ENCODE peak calls at places on chromosomes 12 and 14, in five cellular contexts. I is GM06990, O is left colon, A is hepatic stellate cell, K is PC-3. U is an unnamed sample.

GRCh38 chr12:64691227-64691792 is 67.9 kb downstream of the GNS start:
- DNase-seq in A (no peak), I (no peak), K (no peak), O (no peak), U (no peak)

GRCh38 chr14:104974665-104975390 is 3.3 kb downstream of the AHNAK2 start:
- DNase-seq in O (no peak), A (no peak), K (no peak), I (no peak), U (no peak)

GRCh38 chr12:128853321-128854197 is at the start of gene GLT1D1:
- DNase-seq in I (peak), A (no peak), K (no peak), O (no peak), U (no peak)

GRCh38 chr12:115008951-115009350 is 325.0 kb upstream of the TBX3 start:
- DNase-seq in I (no peak), O (no peak), A (no peak), K (no peak), U (no peak)

GRCh38 chr12:24062642-24063245 is 113.3 kb upstream of the SOX5 start:
- DNase-seq in I (no peak), O (no peak), A (no peak), K (no peak), U (no peak)

GRCh38 chr12:13198921-13199320 is 2.4 kb downstream of the EMP1 start:
- DNase-seq in K (no peak), I (no peak), A (no peak), O (no peak), U (no peak)

GRCh38 chr12:132178801-132179401 is 34.6 kb downstream of the NOC4L start:
- DNase-seq in I (no peak), A (no peak), K (peak), O (peak), U (peak)

GRCh38 chr12:39959016-39959415 is 146.9 kb downstream of the SLC2A13 start:
- DNase-seq in A (no peak), O (no peak), K (no peak), I (no peak), U (no peak)